ENCODE peak calls at places on chromosomes 12 and 14, in four cellular contexts. T is SK-N-SH, N is K562, Q is A549. L is an unnamed sample.

GRCh38 chr14:87443787-87444186 is 549.2 kb downstream of the GALC start:
- DNase-seq in T (no peak), Q (no peak), N (no peak), L (no peak)

GRCh38 chr12:31588976-31589375 is 2.0 kb downstream of the DENND5B start:
- DNase-seq in N (no peak), T (no peak), Q (no peak), L (no peak)

GRCh38 chr14:99213101-99213500 is 58.9 kb downstream of the BCL11B start:
- DNase-seq in T (no peak), N (no peak), Q (no peak), L (no peak)

GRCh38 chr14:77041837-77042557 is 13.5 kb upstream of the IRF2BPL start:
- DNase-seq in Q (no peak), N (no peak), T (no peak), L (peak)

GRCh38 chr14:98926802-98927201 is 345.2 kb downstream of the BCL11B start:
- DNase-seq in Q (no peak), N (no peak), T (no peak), L (no peak)

GRCh38 chr12:100473716-100474150 is at the start of gene NR1H4:
- DNase-seq in Q (peak), T (no peak), N (no peak), L (no peak)

GRCh38 chr14:49951946-49952345 is 59.1 kb downstream of the ARF6 start:
- DNase-seq in T (no peak), N (no peak), Q (no peak), L (no peak)

GRCh38 chr14:106843951-106844483 is 1317.6 kb downstream of the TMEM121 start:
- DNase-seq in Q (peak), N (no peak), T (peak), L (peak)

GRCh38 chr12:67716817-67717216 is 68.3 kb downstream of the DYRK2 start:
- DNase-seq in N (no peak), T (no peak), Q (no peak), L (no peak)

GRCh38 chr12:15208871-15209656 is 12.2 kb downstream of the RERG start:
- DNase-seq in N (no peak), T (no peak), Q (no peak), L (no peak)

GRCh38 chr12:3601466-3602150 is 110.6 kb downstream of the PRMT8 start:
- DNase-seq in N (no peak), T (no peak), Q (no peak), L (no peak)

GRCh38 chr14:100440207-100440631 is 117.1 kb downstream of the SLC25A47 start:
- DNase-seq in N (peak), Q (peak), T (peak), L (peak)

GRCh38 chr12:32390572-32391219 is 8.7 kb upstream of the FGD4 start:
- DNase-seq in N (no peak), T (peak), Q (no peak), L (no peak)

GRCh38 chr14:77133718-77134338 is 7.8 kb downstream of the ZDHHC22 start:
- DNase-seq in T (no peak), Q (peak), N (peak), L (peak)

GRCh38 chr12:77723308-77723707 is 107.4 kb upstream of the NAV3 start:
- DNase-seq in Q (no peak), T (no peak), N (no peak), L (no peak)

GRCh38 chr12:14612895-14613294 is 45.2 kb upstream of the PLBD1 start:
- DNase-seq in N (no peak), T (no peak), Q (no peak), L (no peak)

GRCh38 chr14:21070610-21071224 is 613 bp downstream of the ARHGEF40 start:
- DNase-seq in Q (peak), N (peak), T (peak), L (peak)

GRCh38 chr14:21070083-21070609 is at the start of gene ARHGEF40:
- DNase-seq in T (peak), Q (peak), N (peak), L (no peak)

GRCh38 chr14:21072102-21072501 is 2.0 kb downstream of the ARHGEF40 start:
- DNase-seq in N (no peak), Q (peak), T (peak), L (peak)

GRCh38 chr14:21072781-21073339 is 2.8 kb downstream of the ARHGEF40 start:
- DNase-seq in N (no peak), T (no peak), Q (no peak), L (no peak)

DNA sequence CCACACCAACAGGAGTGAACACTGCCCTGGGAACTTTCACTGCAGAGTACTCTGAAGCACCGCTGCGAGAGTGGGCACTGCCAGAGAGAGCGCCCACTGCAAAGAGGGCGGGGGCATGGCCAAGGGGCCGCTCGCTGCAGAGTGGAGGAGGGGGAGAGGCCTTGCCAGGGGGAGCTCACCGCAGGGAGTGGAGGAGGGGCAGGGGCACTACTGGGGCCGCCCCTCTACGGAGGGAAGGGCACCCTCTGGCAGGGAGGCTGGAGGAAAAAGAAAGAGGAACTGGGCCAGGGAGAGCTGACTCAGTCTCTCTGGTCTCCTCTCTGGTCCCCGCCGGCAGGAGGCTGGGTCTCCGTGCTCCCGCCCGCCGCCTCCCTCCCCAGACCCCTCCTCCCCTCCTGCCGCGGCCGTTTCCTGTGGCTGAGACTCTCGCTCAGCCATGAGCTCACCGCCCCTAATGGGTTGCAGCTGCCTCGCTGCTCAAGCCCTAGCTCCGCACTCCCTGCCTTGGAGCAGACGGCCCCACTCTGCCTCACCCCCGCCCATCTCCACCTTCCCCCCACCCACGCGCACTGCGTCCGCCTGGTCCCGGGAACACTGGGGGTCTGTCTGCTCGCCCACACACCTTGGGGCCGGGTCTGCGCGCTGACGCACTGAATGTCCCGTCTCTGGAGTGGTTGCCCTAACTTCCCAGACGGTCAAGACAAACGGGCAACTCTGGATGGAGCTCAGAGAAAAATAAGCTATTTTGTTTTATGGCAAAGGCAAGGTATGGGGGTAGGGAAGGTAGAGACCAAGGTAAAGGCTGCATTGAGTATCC is 1.3 kb downstream of the ARHGEF40 start:
- DNase-seq in T (peak), Q (peak), N (peak), L (peak)
- TF ChIP-seq CTCF in T (no peak), Q (no peak), N (no peak), L (no peak)

DNA sequence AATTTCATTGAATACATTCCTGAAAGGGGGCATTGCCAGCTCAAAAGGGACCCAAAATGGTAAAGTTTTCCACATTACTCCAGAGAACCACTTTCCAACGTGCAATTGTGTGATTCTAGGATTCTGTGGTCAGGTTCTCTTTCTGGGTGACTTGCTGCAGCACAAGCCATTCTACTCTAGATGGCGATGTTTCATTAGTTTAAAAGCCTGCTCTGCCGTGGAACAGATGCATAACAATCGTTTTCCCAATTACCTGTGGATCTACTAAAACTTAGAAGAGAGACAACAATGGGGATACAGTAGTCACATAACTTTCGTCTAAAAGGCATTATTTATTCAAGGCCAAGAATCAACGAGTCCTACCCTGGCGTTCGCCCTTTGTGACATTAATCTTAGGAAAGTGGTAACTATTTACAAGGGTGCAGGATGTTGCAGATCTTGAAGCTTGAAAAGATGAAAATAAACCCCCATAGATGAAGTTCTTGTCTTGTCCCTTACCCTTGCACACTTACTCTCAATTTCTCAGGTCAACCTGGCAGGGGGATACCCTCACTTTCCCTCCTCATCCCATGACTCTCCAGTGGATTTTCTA is 400.9 kb downstream of the SNAPC1 start:
- DNase-seq in N (peak), T (peak), Q (peak), L (peak)
- TF ChIP-seq MAX in N (no peak), T (no peak), Q (no peak), L (no peak)

GRCh38 chr12:11497995-11498394 is 102.6 kb upstream of the PRB2 start:
- DNase-seq in T (no peak), N (no peak), Q (no peak), L (no peak)

GRCh38 chr12:11500222-11500860 is 105.0 kb upstream of the PRB2 start:
- DNase-seq in Q (peak), T (peak), N (peak), L (peak)

GRCh38 chr12:11499802-11500201 is 104.4 kb upstream of the PRB2 start:
- DNase-seq in N (no peak), T (no peak), Q (no peak), L (no peak)

GRCh38 chr12:11496157-11496851 is 100.9 kb upstream of the PRB2 start:
- DNase-seq in N (peak), T (no peak), Q (no peak), L (no peak)

DNA sequence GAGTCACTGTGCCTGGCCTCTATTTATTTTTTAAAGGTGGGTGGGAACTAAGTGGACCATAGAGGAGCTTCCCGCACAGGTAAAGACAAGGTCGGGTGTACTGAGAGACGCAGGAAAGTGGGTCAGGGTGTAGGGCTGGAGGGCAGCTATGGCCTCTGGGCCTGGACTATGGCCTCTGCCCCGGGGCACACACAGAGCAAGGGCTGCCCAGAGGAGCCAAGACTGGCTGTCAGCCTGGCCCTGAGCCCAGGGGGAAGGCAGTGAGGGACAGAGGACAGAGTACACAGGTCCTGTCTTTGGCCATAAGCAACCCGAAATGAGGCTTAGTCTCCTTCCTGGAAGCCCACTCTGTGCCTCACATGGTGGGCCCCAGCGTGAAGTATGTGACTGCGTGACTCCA is 102.1 kb upstream of the PRB2 start:
- DNase-seq in N (no peak), Q (no peak), T (no peak), L (no peak)
- H3K4me3 ChIP-seq in N (no peak), Q (no peak), T (no peak), L (no peak)

GRCh38 chr12:76055393-76055792 is 23.8 kb upstream of the PHLDA1 start:
- DNase-seq in T (no peak), N (no peak), Q (no peak), L (no peak)
- TF ChIP-seq CTCF in T (no peak), N (no peak), Q (no peak), L (no peak)

GRCh38 chr14:68982581-68982980 is 3.5 kb upstream of the ACTN1 start:
- DNase-seq in T (no peak), Q (no peak), N (no peak), L (no peak)
- TF ChIP-seq MAX in T (no peak), Q (no peak), N (no peak), L (no peak)

GRCh38 chr12:75209782-75210138 is at the start of gene KCNC2:
- DNase-seq in T (no peak), N (no peak), Q (no peak), L (no peak)
- H3K4me3 ChIP-seq in T (peak), N (no peak), Q (no peak), L (no peak)

GRCh38 chr12:106093246-106093645 is 45.5 kb downstream of the NUAK1 start:
- DNase-seq in Q (no peak), T (no peak), N (no peak), L (no peak)
- TF ChIP-seq CTCF in Q (no peak), T (no peak), N (no peak), L (no peak)

GRCh38 chr12:94595152-94595551 is 55.2 kb downstream of the TMCC3 start:
- DNase-seq in Q (no peak), T (no peak), N (no peak), L (no peak)
- TF ChIP-seq MAX in Q (no peak), T (no peak), N (no peak), L (no peak)

GRCh38 chr12:132560421-132560830 is 50.0 kb downstream of the LRCOL1 start:
- DNase-seq in T (peak), N (peak), Q (peak), L (peak)
- H3K4me3 ChIP-seq in T (peak), N (peak), Q (peak), L (peak)

DNA sequence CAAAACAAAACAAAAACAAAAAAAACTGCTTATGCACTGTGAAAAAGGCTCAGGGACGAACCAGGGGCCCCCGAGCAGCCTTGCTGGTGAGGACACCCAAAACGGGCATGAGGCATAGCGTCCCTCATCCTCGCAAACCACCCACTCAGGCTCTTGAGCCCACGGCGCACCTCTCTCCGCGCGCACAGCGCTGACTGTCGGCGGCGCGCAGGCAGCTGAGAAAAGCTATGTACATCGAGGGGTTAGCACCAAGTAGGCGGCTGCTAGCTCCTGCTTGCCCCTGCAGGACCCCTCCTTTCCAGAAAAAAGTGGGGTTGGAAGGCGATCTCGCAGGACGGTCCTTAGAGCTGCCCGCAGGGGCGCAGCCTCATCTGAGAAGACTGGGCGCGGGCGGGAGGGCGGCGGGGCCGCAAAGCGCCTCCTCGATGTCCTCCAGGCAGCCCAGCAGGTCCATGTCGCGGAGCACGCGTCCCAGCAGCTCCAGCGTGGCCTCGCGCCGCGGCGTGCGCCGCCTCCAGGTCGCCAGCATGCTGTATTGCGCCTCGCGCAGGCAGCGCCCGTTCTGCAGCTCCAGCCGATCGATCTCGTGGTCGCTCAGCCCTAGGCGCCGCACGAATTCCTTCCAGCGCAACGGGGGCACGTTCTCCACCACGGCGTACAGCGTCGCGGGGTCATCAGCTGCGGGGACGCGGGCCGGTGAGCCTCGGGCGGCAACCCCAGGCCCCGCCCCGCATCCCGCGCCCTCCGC is 12.8 kb downstream of the TNFRSF1A start:
- DNase-seq in N (no peak), Q (no peak), T (no peak), L (no peak)
- TF ChIP-seq CTCF in N (no peak), Q (no peak), T (no peak), L (no peak)